ENCODE peak calls at places on chromosomes 11 and 22, in four cellular contexts. X is brain microvascular endothelial cell; D is iPS DF 6.9; U is effector memory CD4-positive, alpha-beta T cell. V is an unnamed sample.
A peak's percentile ranks its signal among the peaks of the same experiment; 100 is the strongest.

GRCh38 chr11:122938557-122938956 is 43.1 kb downstream of the BSX start:
- DNase-seq in X (no peak), D (no peak), U (no peak), V (no peak)

GRCh38 chr11:3159296-3160190 is 5.6 kb downstream of the OSBPL5 start:
- DNase-seq in X (no peak), D (no peak), U (no peak), V (no peak)

GRCh38 chr11:65575568-65576231 is at the start of gene EHBP1L1:
- DNase-seq in X (no peak), D (no peak), U (peak; percentile 80), V (no peak)

GRCh38 chr11:122362381-122362780 is 246.4 kb upstream of the BLID start:
- DNase-seq in X (no peak), D (no peak), U (no peak), V (no peak)

GRCh38 chr11:34198523-34198922 is 93.1 kb downstream of the NAT10 start:
- DNase-seq in X (peak; percentile 14), D (no peak), U (no peak), V (no peak)

GRCh38 chr11:111776398-111777093 is 10.4 kb upstream of the PPP2R1B start:
- DNase-seq in X (no peak), D (no peak), U (no peak), V (no peak)

GRCh38 chr11:92480519-92480918 is 255.9 kb downstream of the FAT3 start:
- DNase-seq in X (peak; percentile 13), D (no peak), U (no peak), V (no peak)

GRCh38 chr11:34680918-34681554 is 60.1 kb downstream of the EHF start:
- DNase-seq in X (peak; percentile 59), D (no peak), U (no peak), V (peak; percentile 63)

GRCh38 chr11:65554057-65554818 is 3.9 kb downstream of the LTBP3 start:
- DNase-seq in X (no peak), D (no peak), U (no peak), V (no peak)

GRCh38 chr11:120169981-120170698 is 32.2 kb upstream of the TRIM29 start:
- DNase-seq in X (no peak), D (no peak), U (no peak), V (no peak)

GRCh38 chr22:40819741-40820140 is 595 bp upstream of the SLC25A17 start:
- DNase-seq in X (no peak), D (no peak), U (no peak), V (no peak)

GRCh38 chr11:16911186-16911585 is 103.0 kb downstream of the PLEKHA7 start:
- DNase-seq in X (no peak), D (no peak), U (no peak), V (no peak)

GRCh38 chr22:41197808-41198585 is 7.1 kb upstream of the L3MBTL2 start:
- DNase-seq in X (no peak), D (no peak), U (peak; percentile 41), V (no peak)

GRCh38 chr11:117376517-117376916 is 48.9 kb downstream of the CEP164 start:
- DNase-seq in X (no peak), D (no peak), U (no peak), V (no peak)

GRCh38 chr11:122746050-122746478 is 90.5 kb downstream of the UBASH3B start:
- DNase-seq in X (no peak), D (no peak), U (peak; percentile 10), V (no peak)

GRCh38 chr22:49960967-49961600 is 512 bp downstream of the PIM3 start:
- DNase-seq in X (peak; percentile 11), D (no peak), U (no peak), V (no peak)

GRCh38 chr11:108518581-108518980 is 20.4 kb upstream of the POGLUT3 start:
- DNase-seq in X (no peak), D (no peak), U (no peak), V (no peak)

DNA sequence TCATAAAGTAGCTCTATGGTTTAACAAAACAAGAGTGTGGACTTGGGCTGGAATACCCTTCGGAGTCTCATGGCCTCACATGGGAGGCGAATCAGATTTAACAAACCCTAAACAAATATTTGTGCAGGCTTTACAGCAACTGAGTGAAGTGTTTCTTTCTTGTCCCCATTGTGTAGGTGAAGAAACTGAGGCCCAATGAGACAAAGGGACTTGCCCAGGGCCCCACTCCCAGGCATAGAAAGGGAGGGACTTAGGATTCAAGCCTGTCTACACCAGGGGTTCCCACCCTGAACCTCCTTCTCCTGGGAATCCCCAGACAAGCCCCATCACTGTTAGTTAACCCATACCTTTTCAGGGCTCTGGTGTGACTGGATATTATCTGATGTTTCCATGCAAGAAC is 55.1 kb upstream of the CRYBB3 start:
- DNase-seq in X (no peak), D (no peak), U (no peak), V (no peak)
- H3K27ac ChIP-seq in X (no peak overlapping the region), D (no peak overlapping the region), U (no peak overlapping the region), V (no peak overlapping the region)

GRCh38 chr22:36452473-36453265 is 28.8 kb downstream of the TXN2 start:
- DNase-seq in X (no peak), D (no peak), U (no peak), V (no peak)

GRCh38 chr22:36453266-36453607 is 28.2 kb downstream of the TXN2 start:
- DNase-seq in X (no peak), D (no peak), U (no peak), V (no peak)

GRCh38 chr22:36455571-36456458 is 25.6 kb downstream of the TXN2 start:
- DNase-seq in X (no peak), D (no peak), U (no peak), V (no peak)

GRCh38 chr22:36454916-36455570 is 26.4 kb downstream of the TXN2 start:
- DNase-seq in X (peak; percentile 62), D (peak; percentile 85), U (peak; percentile 93), V (no peak)

GRCh38 chr22:36453855-36454378 is 27.5 kb downstream of the TXN2 start:
- DNase-seq in X (no peak), D (no peak), U (no peak), V (no peak)
- H3K27ac ChIP-seq in X (no peak overlapping the region), D (no peak overlapping the region), U (peak overlapping the region; percentile 90), V (no peak overlapping the region)

GRCh38 chr22:46087816-46088277 is 62.5 kb upstream of the PPARA start:
- DNase-seq in X (peak; percentile 90), D (no peak), U (no peak), V (no peak)

GRCh38 chr22:46086577-46087335 is 63.6 kb upstream of the PPARA start:
- DNase-seq in X (no peak), D (no peak), U (no peak), V (no peak)

GRCh38 chr22:46088541-46089311 is 61.6 kb upstream of the PPARA start:
- DNase-seq in X (peak; percentile 48), D (no peak), U (no peak), V (no peak)

GRCh38 chr22:46085831-46086576 is 64.3 kb upstream of the PPARA start:
- DNase-seq in X (no peak), D (no peak), U (no peak), V (no peak)

DNA sequence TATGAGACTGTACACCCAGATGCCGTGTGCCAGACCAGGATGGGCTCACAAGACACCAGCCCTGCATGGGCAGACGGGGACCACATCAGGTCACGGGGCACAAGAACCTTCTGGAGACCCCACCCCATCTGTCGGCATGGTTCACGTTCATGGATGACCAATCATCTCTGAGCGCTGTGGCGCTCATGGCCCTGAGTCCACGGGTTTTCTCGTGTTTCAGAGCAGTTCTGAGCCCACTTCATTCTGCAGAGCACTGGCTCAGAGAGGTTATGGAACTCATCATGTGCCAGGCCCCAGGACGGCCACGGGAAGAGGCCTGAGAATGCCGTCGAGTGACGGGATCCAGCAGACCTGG is 63.0 kb upstream of the PPARA start:
- DNase-seq in X (no peak), D (no peak), U (no peak), V (no peak)
- H3K27ac ChIP-seq in X (peak overlapping the region; percentile 92), D (no peak overlapping the region), U (no peak overlapping the region), V (peak overlapping the region; percentile 99)

GRCh38 chr11:12219732-12220131 is 109.3 kb downstream of the MICAL2 start:
- DNase-seq in X (peak; percentile 38), D (no peak), U (no peak), V (no peak)

GRCh38 chr11:12220305-12220704 is 109.9 kb downstream of the MICAL2 start:
- DNase-seq in X (no peak), D (no peak), U (no peak), V (no peak)

GRCh38 chr11:12222099-12222751 is 111.8 kb downstream of the MICAL2 start:
- DNase-seq in X (peak; percentile 51), D (no peak), U (no peak), V (no peak)

GRCh38 chr11:12218909-12219308 is 108.5 kb downstream of the MICAL2 start:
- DNase-seq in X (no peak), D (no peak), U (no peak), V (no peak)

DNA sequence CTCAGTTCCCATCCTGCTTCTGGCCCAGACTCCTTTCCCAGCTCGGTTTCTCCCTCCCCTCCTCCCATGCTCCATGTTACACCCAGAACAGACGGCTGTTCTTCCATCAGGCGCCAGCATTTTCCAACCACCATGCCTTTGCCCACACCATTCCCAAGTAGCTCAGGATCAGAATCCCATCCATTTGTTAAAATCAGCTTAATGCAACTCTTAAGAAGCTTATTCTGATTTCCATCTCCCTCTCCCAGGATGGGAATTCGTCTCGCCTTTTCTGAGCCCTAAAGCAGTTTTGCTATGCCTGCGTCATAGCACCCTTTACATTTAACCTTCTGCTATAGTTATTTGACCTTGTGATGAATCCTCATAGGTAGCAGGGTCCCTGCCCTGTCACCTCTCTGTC is 110.7 kb downstream of the MICAL2 start:
- DNase-seq in X (no peak), D (no peak), U (no peak), V (no peak)
- H3K27ac ChIP-seq in X (no peak overlapping the region), D (no peak overlapping the region), U (no peak overlapping the region), V (peak overlapping the region; percentile 92)

GRCh38 chr11:68364581-68364980 is 52.2 kb downstream of the LRP5 start:
- DNase-seq in X (no peak), D (no peak), U (no peak), V (no peak)
- H3K27ac ChIP-seq in X (no peak overlapping the region), D (no peak overlapping the region), U (no peak overlapping the region), V (no peak overlapping the region)

V was measured in epithelial cell of prostate.